ENCODE peak calls at places on chromosomes 4 and X, in five cellular contexts. U is hepatic stellate cell, R is caudate nucleus, C is nephron progenitor cell, Z is skeletal muscle cell. B is an unnamed sample.

GRCh38 chrX:123121241-123121640 is 62.8 kb upstream of the GRIA3 start:
- DNase-seq in Z (no peak), C (no peak), U (no peak), R (no peak), B (no peak)

GRCh38 chr4:8840816-8841455 is 30.7 kb downstream of the HMX1 start:
- DNase-seq in R (no peak), C (no peak), U (no peak), Z (no peak), B (no peak)

GRCh38 chr4:153296424-153296823 is 48.1 kb upstream of the MND1 start:
- DNase-seq in U (no peak), Z (peak), R (no peak), C (peak), B (peak)

GRCh38 chrX:47595701-47596655 is 13.7 kb downstream of the TIMP1 start:
- DNase-seq in U (peak), Z (peak), R (no peak), C (no peak), B (no peak)

GRCh38 chr4:107945809-107946208 is 14.5 kb downstream of the CYP2U1 start:
- DNase-seq in R (no peak), C (no peak), U (no peak), Z (no peak), B (no peak)

GRCh38 chr4:102483120-102483519 is 18.0 kb upstream of the NFKB1 start:
- DNase-seq in U (no peak), C (no peak), Z (no peak), R (no peak), B (no peak)

GRCh38 chr4:152539556-152540292 is 3.8 kb upstream of the FBXW7 start:
- DNase-seq in C (no peak), U (no peak), R (no peak), Z (no peak), B (no peak)

GRCh38 chr4:15443770-15444169 is 15.9 kb downstream of the C1QTNF7 start:
- DNase-seq in C (no peak), Z (no peak), R (no peak), U (no peak), B (no peak)

GRCh38 chr4:89298788-89299152 is 8.8 kb downstream of the GPRIN3 start:
- DNase-seq in C (no peak), R (no peak), Z (no peak), U (no peak), B (no peak)

GRCh38 chr4:24515698-24516097 is 68.7 kb downstream of the DHX15 start:
- DNase-seq in Z (no peak), C (no peak), U (no peak), R (no peak), B (no peak)

GRCh38 chrX:36898301-36898700 is 109.9 kb upstream of the FAM47C start:
- DNase-seq in C (no peak), Z (no peak), U (no peak), R (no peak), B (no peak)

GRCh38 chrX:40908026-40908425 is 172.7 kb upstream of the MED14 start:
- DNase-seq in Z (no peak), C (no peak), U (no peak), R (no peak), B (no peak)

GRCh38 chrX:132918523-132918922 is 39.9 kb downstream of the HS6ST2 start:
- DNase-seq in U (no peak), Z (no peak), C (no peak), R (no peak), B (no peak)

GRCh38 chr4:3248811-3249661 is at the start of gene MSANTD1:
- DNase-seq in R (no peak), U (no peak), Z (no peak), C (peak), B (no peak)

GRCh38 chr4:26489101-26489669 is 1.1 kb downstream of the CCKAR start:
- DNase-seq in U (no peak), C (no peak), R (no peak), Z (no peak), B (no peak)

GRCh38 chr4:130090427-130090826 is 994.5 kb downstream of the C4orf33 start:
- DNase-seq in U (no peak), R (no peak), Z (no peak), C (no peak), B (no peak)

GRCh38 chrX:9339603-9340569 is 125.0 kb upstream of the TBL1X start:
- DNase-seq in Z (no peak), R (no peak), C (no peak), U (no peak), B (no peak)

GRCh38 chr4:12852338-12853307 is 631.5 kb downstream of the RAB28 start:
- DNase-seq in Z (peak), C (peak), U (peak), R (no peak), B (no peak)

GRCh38 chrX:1295550-1295949 is 26.9 kb downstream of the CSF2RA start:
- DNase-seq in Z (no peak), R (no peak), C (no peak), U (no peak), B (no peak)

GRCh38 chr4:162499478-162499877 is 335.7 kb upstream of the FSTL5 start:
- DNase-seq in C (no peak), Z (no peak), R (no peak), U (no peak), B (no peak)

GRCh38 chrX:112714357-112714918 is 34.7 kb upstream of the LHFPL1 start:
- DNase-seq in C (no peak), U (no peak), Z (no peak), R (no peak), B (peak)

GRCh38 chr4:75126058-75126457 is 193.1 kb downstream of the PARM1 start:
- DNase-seq in R (no peak), C (no peak), Z (no peak), U (no peak), B (no peak)

GRCh38 chrX:85963736-85964135 is 83.6 kb downstream of the CHM start:
- DNase-seq in C (no peak), U (peak), R (peak), Z (peak), B (peak)

GRCh38 chr4:105210901-105211300 is 64.2 kb downstream of the TET2 start:
- DNase-seq in Z (no peak), R (no peak), C (no peak), U (no peak), B (no peak)

GRCh38 chrX:72297953-72298730 is 7.6 kb downstream of the CITED1 start:
- DNase-seq in Z (no peak), U (no peak), R (no peak), C (no peak), B (no peak)

GRCh38 chrX:52425710-52426245 is 57.0 kb downstream of the XAGE2 start:
- DNase-seq in Z (peak), U (peak), R (no peak), C (no peak), B (no peak)

GRCh38 chr4:54942735-54943134 is 182.7 kb downstream of the KDR start:
- DNase-seq in U (no peak), R (no peak), Z (no peak), C (no peak), B (no peak)

GRCh38 chr4:16160457-16160856 is 65.8 kb downstream of the TAPT1 start:
- DNase-seq in C (no peak), Z (no peak), U (no peak), R (no peak), B (no peak)

GRCh38 chrX:119251381-119251780 is 15.3 kb downstream of the PGRMC1 start:
- DNase-seq in R (no peak), C (no peak), Z (no peak), U (no peak), B (no peak)

B was measured in AG04449.